ENCODE peak calls at places on chromosomes 5 and 9, in ten cellular contexts. T is heart left ventricle, Z is heart right ventricle, F is HepG2, V is HFF-Myc, C is MM.1S, I is cardiac fibroblast, E is hepatocyte, L is spleen, K is lung. N is an unnamed sample.

GRCh38 chr5:167348980-167349379 is 942.5 kb upstream of the WWC1 start:
- DNase-seq in T (no peak), Z (no peak), F (no peak), V (no peak), C (no peak), I (no peak), E (no peak), L (no peak), K (no peak), N (no peak)

GRCh38 chr9:135474915-135475314 is 4.7 kb upstream of the PPP1R26 start:
- DNase-seq in T (no peak), Z (no peak), F (peak), V (no peak), C (peak), I (no peak), E (peak), L (no peak), K (no peak), N (no peak)

GRCh38 chr5:171272996-171273970 is 35.8 kb upstream of the TLX3 start:
- DNase-seq in T (no peak), Z (no peak), F (peak), V (no peak), C (peak), I (peak), E (peak), L (no peak), K (no peak), N (peak)

GRCh38 chr9:97237311-97237786 is 70.1 kb upstream of the CCDC180 start:
- DNase-seq in T (no peak), Z (no peak), F (peak), V (no peak), C (no peak), I (no peak), E (peak), L (no peak), K (no peak), N (no peak)

GRCh38 chr5:81969912-81970311 is 1.9 kb upstream of the ATG10 start:
- DNase-seq in T (no peak), Z (no peak), F (no peak), V (no peak), C (no peak), I (no peak), E (no peak), L (no peak), K (no peak), N (no peak)

GRCh38 chr5:173410459-173411233 is 82.4 kb upstream of the STC2 start:
- DNase-seq in T (no peak), Z (no peak), F (no peak), V (no peak), C (no peak), I (no peak), E (no peak), L (no peak), K (no peak), N (no peak)

GRCh38 chr5:98341711-98342042 is 431.8 kb upstream of the RGMB start:
- DNase-seq in T (no peak), Z (no peak), F (no peak), V (no peak), C (no peak), I (peak), E (no peak), L (no peak), K (no peak), N (no peak)

GRCh38 chr9:34085581-34086500 is 37.2 kb upstream of the UBAP2 start:
- DNase-seq in T (peak), Z (peak), F (no peak), V (no peak), C (no peak), I (peak), E (no peak), L (peak), K (no peak), N (no peak)

GRCh38 chr5:78666041-78666444 is 17.5 kb upstream of the LHFPL2 start:
- DNase-seq in T (no peak), Z (no peak), F (peak), V (no peak), C (no peak), I (no peak), E (no peak), L (no peak), K (no peak), N (no peak)

GRCh38 chr5:31378838-31379237 is 153.1 kb downstream of the DROSHA start:
- DNase-seq in T (no peak), Z (no peak), F (no peak), V (no peak), C (no peak), I (peak), E (peak), L (no peak), K (no peak), N (no peak)

GRCh38 chr9:131869312-131869711 is 129.4 kb upstream of the RAPGEF1 start:
- DNase-seq in T (no peak), Z (no peak), F (no peak), V (no peak), C (no peak), I (no peak), E (no peak), L (peak), K (no peak), N (no peak)

GRCh38 chr5:15366676-15367391 is 133.1 kb upstream of the FBXL7 start:
- DNase-seq in T (no peak), Z (peak), F (no peak), V (no peak), C (peak), I (peak), E (no peak), L (no peak), K (no peak), N (no peak)

GRCh38 chr9:20356392-20357206 is 265.7 kb downstream of the MLLT3 start:
- DNase-seq in T (peak), Z (peak), F (peak), V (peak), C (peak), I (peak), E (peak), L (no peak), K (peak), N (peak)
- H3K4me3 ChIP-seq in T (peak), Z (peak), F (no peak), V (no peak), C (no peak), I (no peak), E (no peak), L (no peak), K (no peak), N (peak)

GRCh38 chr5:95647886-95648860 is 1.6 kb downstream of the RFESD start:
- DNase-seq in T (no peak), Z (no peak), F (no peak), V (no peak), C (no peak), I (peak), E (no peak), L (no peak), K (no peak), N (no peak)

GRCh38 chr5:95644351-95645042 is 2.1 kb upstream of the RFESD start:
- DNase-seq in T (no peak), Z (no peak), F (peak), V (no peak), C (peak), I (peak), E (peak), L (no peak), K (peak), N (no peak)

GRCh38 chr5:95647331-95647659 is 718 bp downstream of the RFESD start:
- DNase-seq in T (no peak), Z (no peak), F (no peak), V (no peak), C (no peak), I (no peak), E (no peak), L (no peak), K (no peak), N (no peak)

GRCh38 chr5:95643152-95643551 is 3.4 kb upstream of the RFESD start:
- DNase-seq in T (no peak), Z (no peak), F (no peak), V (no peak), C (no peak), I (no peak), E (no peak), L (no peak), K (no peak), N (peak)

GRCh38 chr5:95646569-95647330 is at the start of gene RFESD:
- DNase-seq in T (peak), Z (peak), F (peak), V (peak), C (peak), I (peak), E (peak), L (peak), K (peak), N (peak)
- H3K4me3 ChIP-seq in T (peak), Z (peak), F (peak), V (peak), C (peak), I (peak), E (peak), L (peak), K (peak), N (peak)

GRCh38 chr5:55220433-55221185 is 6.5 kb downstream of the MCIDAS start:
- DNase-seq in T (no peak), Z (no peak), F (no peak), V (no peak), C (no peak), I (no peak), E (peak), L (no peak), K (no peak), N (no peak)
- H3K4me3 ChIP-seq in T (peak), Z (peak), F (no peak), V (peak), C (no peak), I (peak), E (peak), L (peak), K (no peak), N (no peak)

DNA sequence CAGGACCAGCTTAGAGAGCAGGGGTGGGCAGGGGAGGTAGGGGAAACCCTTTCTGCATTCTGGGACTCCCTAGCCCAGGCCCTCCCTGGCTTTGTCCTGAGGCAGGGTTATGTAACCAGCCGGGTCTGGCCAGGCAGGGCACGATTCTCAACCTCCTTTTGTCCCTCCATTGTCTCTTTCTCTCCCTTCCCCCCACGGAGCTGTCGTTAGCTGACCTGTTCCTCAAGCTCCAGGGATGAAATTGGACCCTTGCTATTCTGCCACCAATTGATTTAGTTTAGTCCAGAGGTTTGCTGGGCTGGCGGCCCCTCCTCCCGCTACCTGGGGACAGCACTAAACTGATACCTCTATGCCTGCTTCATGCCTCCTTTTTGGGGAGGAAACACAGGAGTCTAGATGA is 9.4 kb upstream of the NDST1 start:
- DNase-seq in T (no peak), Z (no peak), F (no peak), V (no peak), C (no peak), I (no peak), E (no peak), L (no peak), K (no peak), N (no peak)
- H3K4me3 ChIP-seq in T (no peak), Z (no peak), F (no peak), V (peak), C (no peak), I (no peak), E (no peak), L (no peak), K (no peak), N (no peak)

GRCh38 chr5:149630337-149630736 is 49.0 kb downstream of the ARHGEF37 start:
- DNase-seq in T (no peak), Z (no peak), F (no peak), V (no peak), C (no peak), I (no peak), E (no peak), L (no peak), K (no peak), N (no peak)

GRCh38 chr5:149629421-149629820 is 48.1 kb downstream of the ARHGEF37 start:
- DNase-seq in T (no peak), Z (no peak), F (no peak), V (no peak), C (no peak), I (no peak), E (no peak), L (no peak), K (no peak), N (no peak)

GRCh38 chr5:149628846-149629388 is 47.6 kb downstream of the ARHGEF37 start:
- DNase-seq in T (no peak), Z (no peak), F (no peak), V (no peak), C (no peak), I (no peak), E (no peak), L (no peak), K (no peak), N (no peak)

GRCh38 chr5:149628221-149628620 is 46.9 kb downstream of the ARHGEF37 start:
- DNase-seq in T (no peak), Z (no peak), F (no peak), V (no peak), C (no peak), I (no peak), E (no peak), L (no peak), K (no peak), N (no peak)

GRCh38 chr5:149627070-149627469 is 45.8 kb downstream of the ARHGEF37 start:
- DNase-seq in T (no peak), Z (no peak), F (no peak), V (no peak), C (no peak), I (no peak), E (no peak), L (no peak), K (no peak), N (no peak)
- H3K4me3 ChIP-seq in T (no peak), Z (no peak), F (no peak), V (no peak), C (no peak), I (no peak), E (no peak), L (no peak), K (no peak), N (no peak)

GRCh38 chr5:68217476-68217984 is 2.0 kb downstream of the PIK3R1 start:
- DNase-seq in T (no peak), Z (no peak), F (no peak), V (no peak), C (no peak), I (peak), E (no peak), L (no peak), K (no peak), N (no peak)
- H3K4me3 ChIP-seq in T (peak), Z (peak), F (peak), V (peak), C (peak), I (peak), E (peak), L (peak), K (no peak), N (peak)

N was measured in LNCaP clone FGC.